ENCODE peak calls at places on chromosomes 13 and 19, in nine cellular contexts. One of them, this sample, is unnamed.

GRCh38 chr13:80533175-80533574 is 192.2 kb upstream of the SPRY2 start:
- DNase-seq in lower leg skin: no peak
- DNase-seq in neural progenitor cell: no peak
- DNase-seq in BE2C: no peak
- DNase-seq in left ventricle myocardium inferior: no peak
- DNase-seq in PC-3: no peak
- DNase-seq in esophagus squamous epithelium: no peak
- DNase-seq in uterus: no peak
- DNase-seq in fibroblast of mammary gland: no peak
- DNase-seq in this sample: no peak

GRCh38 chr13:19329365-19329764 is 147.7 kb upstream of the TUBA3C start:
- DNase-seq in esophagus squamous epithelium: no peak
- DNase-seq in left ventricle myocardium inferior: no peak
- DNase-seq in neural progenitor cell: no peak
- DNase-seq in uterus: no peak
- DNase-seq in BE2C: no peak
- DNase-seq in lower leg skin: no peak
- DNase-seq in fibroblast of mammary gland: no peak
- DNase-seq in PC-3: no peak
- DNase-seq in this sample: no peak

GRCh38 chr13:91046715-91047327 is 300.7 kb upstream of the MIR17HG start:
- DNase-seq in lower leg skin: no peak
- DNase-seq in PC-3: no peak
- DNase-seq in fibroblast of mammary gland: no peak
- DNase-seq in BE2C: no peak
- DNase-seq in uterus: no peak
- DNase-seq in left ventricle myocardium inferior: no peak
- DNase-seq in esophagus squamous epithelium: no peak
- DNase-seq in neural progenitor cell: peak; percentile 8
- DNase-seq in this sample: peak; percentile 12

GRCh38 chr13:23098508-23098907 is 82.3 kb upstream of the SGCG start:
- DNase-seq in fibroblast of mammary gland: no peak
- DNase-seq in uterus: no peak
- DNase-seq in esophagus squamous epithelium: no peak
- DNase-seq in neural progenitor cell: no peak
- DNase-seq in lower leg skin: no peak
- DNase-seq in BE2C: no peak
- DNase-seq in PC-3: no peak
- DNase-seq in left ventricle myocardium inferior: no peak
- DNase-seq in this sample: no peak

GRCh38 chr19:51726049-51726448 is 2.3 kb upstream of the HAS1 start:
- DNase-seq in BE2C: peak; percentile 37
- DNase-seq in PC-3: no peak
- DNase-seq in esophagus squamous epithelium: no peak
- DNase-seq in left ventricle myocardium inferior: peak; percentile 50
- DNase-seq in neural progenitor cell: no peak
- DNase-seq in fibroblast of mammary gland: peak; percentile 93
- DNase-seq in lower leg skin: peak; percentile 94
- DNase-seq in uterus: peak; percentile 50
- DNase-seq in this sample: peak; percentile 40

GRCh38 chr19:1076951-1077350 is 10.0 kb downstream of the ARHGAP45 start:
- DNase-seq in esophagus squamous epithelium: peak; percentile 51
- DNase-seq in PC-3: peak; percentile 77
- DNase-seq in fibroblast of mammary gland: no peak
- DNase-seq in BE2C: peak; percentile 14
- DNase-seq in lower leg skin: peak; percentile 94
- DNase-seq in left ventricle myocardium inferior: peak; percentile 67
- DNase-seq in neural progenitor cell: no peak
- DNase-seq in uterus: no peak
- DNase-seq in this sample: no peak

GRCh38 chr19:3357731-3358391 is 8.5 kb upstream of the NFIC start:
- DNase-seq in uterus: no peak
- DNase-seq in lower leg skin: no peak
- DNase-seq in BE2C: no peak
- DNase-seq in neural progenitor cell: peak; percentile 68
- DNase-seq in PC-3: no peak
- DNase-seq in esophagus squamous epithelium: no peak
- DNase-seq in left ventricle myocardium inferior: no peak
- DNase-seq in fibroblast of mammary gland: no peak
- DNase-seq in this sample: peak; percentile 72

GRCh38 chr13:21823416-21823815 is 152.5 kb downstream of the FGF9 start:
- DNase-seq in uterus: no peak
- DNase-seq in left ventricle myocardium inferior: no peak
- DNase-seq in neural progenitor cell: no peak
- DNase-seq in BE2C: no peak
- DNase-seq in lower leg skin: no peak
- DNase-seq in fibroblast of mammary gland: no peak
- DNase-seq in PC-3: no peak
- DNase-seq in esophagus squamous epithelium: no peak
- DNase-seq in this sample: no peak

GRCh38 chr13:37134411-37135041 is 29.1 kb upstream of the CSNK1A1L start:
- DNase-seq in uterus: peak; percentile 17
- DNase-seq in BE2C: no peak
- DNase-seq in neural progenitor cell: no peak
- DNase-seq in lower leg skin: no peak
- DNase-seq in PC-3: no peak
- DNase-seq in fibroblast of mammary gland: peak; percentile 91
- DNase-seq in esophagus squamous epithelium: no peak
- DNase-seq in left ventricle myocardium inferior: no peak
- DNase-seq in this sample: no peak

GRCh38 chr13:37132211-37132610 is 26.7 kb upstream of the CSNK1A1L start:
- DNase-seq in BE2C: no peak
- DNase-seq in neural progenitor cell: no peak
- DNase-seq in left ventricle myocardium inferior: no peak
- DNase-seq in lower leg skin: no peak
- DNase-seq in esophagus squamous epithelium: no peak
- DNase-seq in uterus: no peak
- DNase-seq in PC-3: no peak
- DNase-seq in fibroblast of mammary gland: no peak
- DNase-seq in this sample: no peak

GRCh38 chr13:37127706-37128241 is 22.3 kb upstream of the CSNK1A1L start:
- DNase-seq in left ventricle myocardium inferior: no peak
- DNase-seq in uterus: peak; percentile 20
- DNase-seq in PC-3: peak; percentile 14
- DNase-seq in neural progenitor cell: no peak
- DNase-seq in BE2C: no peak
- DNase-seq in esophagus squamous epithelium: no peak
- DNase-seq in lower leg skin: no peak
- DNase-seq in fibroblast of mammary gland: peak; percentile 94
- DNase-seq in this sample: no peak

GRCh38 chr13:37131092-37131491 is 25.6 kb upstream of the CSNK1A1L start:
- DNase-seq in left ventricle myocardium inferior: no peak
- DNase-seq in PC-3: no peak
- DNase-seq in esophagus squamous epithelium: no peak
- DNase-seq in BE2C: no peak
- DNase-seq in uterus: no peak
- DNase-seq in lower leg skin: no peak
- DNase-seq in fibroblast of mammary gland: no peak
- DNase-seq in neural progenitor cell: no peak
- DNase-seq in this sample: no peak

GRCh38 chr13:37129867-37130266 is 24.4 kb upstream of the CSNK1A1L start:
- DNase-seq in neural progenitor cell: no peak
- DNase-seq in esophagus squamous epithelium: no peak
- DNase-seq in lower leg skin: no peak
- DNase-seq in PC-3: no peak
- DNase-seq in uterus: no peak
- DNase-seq in fibroblast of mammary gland: no peak
- DNase-seq in BE2C: no peak
- DNase-seq in left ventricle myocardium inferior: no peak
- DNase-seq in this sample: no peak
- H3K4me3 ChIP-seq in neural progenitor cell: no peak overlapping the region
- H3K4me3 ChIP-seq in esophagus squamous epithelium: no peak overlapping the region
- H3K4me3 ChIP-seq in lower leg skin: no peak overlapping the region
- H3K4me3 ChIP-seq in PC-3: no peak overlapping the region
- H3K4me3 ChIP-seq in uterus: no peak overlapping the region
- H3K4me3 ChIP-seq in fibroblast of mammary gland: no peak overlapping the region
- H3K4me3 ChIP-seq in BE2C: no peak overlapping the region
- H3K4me3 ChIP-seq in left ventricle myocardium inferior: no peak overlapping the region
- H3K4me3 ChIP-seq in this sample: no peak overlapping the region

GRCh38 chr19:11200931-11201330 is 3.6 kb upstream of the KANK2 start:
- DNase-seq in neural progenitor cell: no peak
- DNase-seq in uterus: no peak
- DNase-seq in BE2C: no peak
- DNase-seq in esophagus squamous epithelium: no peak
- DNase-seq in lower leg skin: no peak
- DNase-seq in PC-3: no peak
- DNase-seq in fibroblast of mammary gland: no peak
- DNase-seq in left ventricle myocardium inferior: no peak
- DNase-seq in this sample: no peak

GRCh38 chr19:11203194-11204075 is 6.1 kb upstream of the KANK2 start:
- DNase-seq in lower leg skin: peak; percentile 95
- DNase-seq in uterus: peak; percentile 93
- DNase-seq in esophagus squamous epithelium: no peak
- DNase-seq in BE2C: peak; percentile 85
- DNase-seq in fibroblast of mammary gland: peak; percentile 87
- DNase-seq in left ventricle myocardium inferior: peak; percentile 77
- DNase-seq in PC-3: peak; percentile 79
- DNase-seq in neural progenitor cell: peak; percentile 79
- DNase-seq in this sample: peak; percentile 77

GRCh38 chr19:11204076-11204602 is 6.8 kb upstream of the KANK2 start:
- DNase-seq in left ventricle myocardium inferior: no peak
- DNase-seq in lower leg skin: no peak
- DNase-seq in uterus: no peak
- DNase-seq in PC-3: no peak
- DNase-seq in BE2C: no peak
- DNase-seq in neural progenitor cell: no peak
- DNase-seq in fibroblast of mammary gland: no peak
- DNase-seq in esophagus squamous epithelium: no peak
- DNase-seq in this sample: no peak

GRCh38 chr19:11201791-11202190 is 4.4 kb upstream of the KANK2 start:
- DNase-seq in lower leg skin: no peak
- DNase-seq in fibroblast of mammary gland: no peak
- DNase-seq in BE2C: no peak
- DNase-seq in uterus: no peak
- DNase-seq in neural progenitor cell: no peak
- DNase-seq in left ventricle myocardium inferior: no peak
- DNase-seq in PC-3: no peak
- DNase-seq in esophagus squamous epithelium: no peak
- DNase-seq in this sample: no peak

DNA sequence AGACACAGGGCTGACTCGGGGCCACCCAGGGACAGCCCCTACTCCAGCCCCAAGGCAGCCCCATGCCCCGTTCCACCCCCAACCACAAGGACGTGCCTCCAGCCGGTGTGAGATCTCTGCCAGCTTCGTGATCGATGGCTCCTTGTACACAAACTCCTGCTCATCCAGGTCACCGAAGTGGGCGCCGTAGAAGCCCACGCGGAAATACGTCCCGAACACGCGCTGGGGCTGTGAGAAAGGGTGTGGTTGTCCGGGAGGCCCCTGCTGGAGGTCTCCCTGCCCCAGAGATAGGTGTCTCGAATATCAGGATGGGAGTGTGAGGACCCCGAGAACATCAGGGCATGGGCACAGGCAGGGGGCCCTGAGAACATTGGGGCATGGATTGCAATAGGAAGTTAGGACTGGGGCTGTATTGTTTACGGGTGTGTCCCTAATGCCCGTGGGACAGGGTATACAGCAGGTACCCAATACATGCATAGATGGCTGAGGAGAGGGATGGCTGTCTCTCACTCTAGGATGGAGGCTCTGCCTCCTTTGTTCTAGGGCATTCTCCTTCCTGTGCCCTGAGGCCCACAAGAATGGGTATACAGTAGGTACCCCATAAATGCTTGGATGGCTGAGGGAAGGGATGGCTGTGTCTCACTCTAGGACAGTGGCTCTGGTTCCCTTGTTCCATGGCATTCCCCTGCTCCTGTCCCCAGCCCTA is 5.3 kb upstream of the KANK2 start:
- DNase-seq in lower leg skin: no peak
- DNase-seq in neural progenitor cell: no peak
- DNase-seq in BE2C: no peak
- DNase-seq in PC-3: no peak
- DNase-seq in uterus: no peak
- DNase-seq in left ventricle myocardium inferior: no peak
- DNase-seq in fibroblast of mammary gland: no peak
- DNase-seq in esophagus squamous epithelium: no peak
- DNase-seq in this sample: no peak
- H3K4me3 ChIP-seq in lower leg skin: no peak overlapping the region
- H3K4me3 ChIP-seq in neural progenitor cell: no peak overlapping the region
- H3K4me3 ChIP-seq in BE2C: no peak overlapping the region
- H3K4me3 ChIP-seq in PC-3: no peak overlapping the region
- H3K4me3 ChIP-seq in uterus: no peak overlapping the region
- H3K4me3 ChIP-seq in left ventricle myocardium inferior: peak overlapping the region; percentile 54
- H3K4me3 ChIP-seq in fibroblast of mammary gland: no peak overlapping the region
- H3K4me3 ChIP-seq in esophagus squamous epithelium: no peak overlapping the region
- H3K4me3 ChIP-seq in this sample: no peak overlapping the region

DNA sequence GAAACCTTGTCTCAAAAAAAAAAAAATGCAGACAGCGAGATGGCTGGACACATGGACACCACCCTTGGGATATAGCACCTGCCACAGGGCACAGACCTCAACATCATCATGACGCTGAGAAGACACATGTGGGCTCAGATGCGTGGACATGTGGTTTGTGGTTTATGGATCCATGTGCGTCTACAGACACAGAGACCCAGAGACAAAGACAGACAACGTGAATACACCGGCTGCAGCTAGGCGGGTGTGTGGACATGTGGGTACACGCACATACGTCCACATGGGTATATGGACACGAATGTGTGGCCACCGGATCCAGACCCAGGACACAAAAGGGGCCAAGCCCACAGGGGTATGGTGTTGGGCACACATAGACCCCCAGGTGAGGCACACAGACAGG is 1.3 kb downstream of the TNFSF14 start:
- DNase-seq in neural progenitor cell: no peak
- DNase-seq in esophagus squamous epithelium: no peak
- DNase-seq in left ventricle myocardium inferior: no peak
- DNase-seq in PC-3: no peak
- DNase-seq in lower leg skin: no peak
- DNase-seq in uterus: no peak
- DNase-seq in fibroblast of mammary gland: no peak
- DNase-seq in BE2C: no peak
- DNase-seq in this sample: no peak
- H3K4me3 ChIP-seq in neural progenitor cell: no peak overlapping the region
- H3K4me3 ChIP-seq in esophagus squamous epithelium: peak overlapping the region; percentile 31
- H3K4me3 ChIP-seq in left ventricle myocardium inferior: no peak overlapping the region
- H3K4me3 ChIP-seq in PC-3: no peak overlapping the region
- H3K4me3 ChIP-seq in lower leg skin: no peak overlapping the region
- H3K4me3 ChIP-seq in uterus: no peak overlapping the region
- H3K4me3 ChIP-seq in fibroblast of mammary gland: no peak overlapping the region
- H3K4me3 ChIP-seq in BE2C: no peak overlapping the region
- H3K4me3 ChIP-seq in this sample: no peak overlapping the region

DNA sequence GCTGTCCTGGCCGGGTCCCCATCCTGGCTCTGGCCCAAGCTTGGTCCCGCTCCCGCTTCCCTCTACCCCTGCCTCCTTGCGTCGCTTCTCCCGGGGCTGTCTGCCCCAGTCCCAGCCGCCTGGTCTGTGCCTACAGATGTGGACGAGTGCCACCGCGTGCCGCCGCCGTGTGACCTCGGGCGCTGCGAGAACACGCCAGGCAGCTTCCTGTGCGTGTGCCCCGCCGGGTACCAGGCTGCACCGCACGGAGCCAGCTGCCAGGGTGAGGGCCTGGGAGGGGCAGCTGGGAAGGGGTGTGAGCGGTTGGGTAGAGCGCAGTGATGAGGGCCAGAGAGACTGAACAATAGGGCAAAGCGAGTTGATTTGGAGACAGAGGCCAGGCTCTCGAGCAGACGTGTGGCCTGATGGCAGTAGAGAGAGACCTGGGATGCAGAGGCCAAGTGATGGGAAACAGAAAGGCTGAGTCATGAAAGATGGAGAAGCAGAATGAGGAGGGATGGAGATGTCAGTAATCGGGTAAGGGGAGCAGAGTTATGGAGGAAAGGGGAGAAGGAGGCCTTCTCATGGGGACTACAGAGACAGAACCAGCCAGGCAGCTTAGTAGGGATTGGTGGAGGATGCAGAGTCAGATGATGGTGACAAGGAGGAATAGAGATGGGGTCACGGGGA is 9.4 kb downstream of the LTBP4 start:
- DNase-seq in neural progenitor cell: peak; percentile 43
- DNase-seq in lower leg skin: peak; percentile 96
- DNase-seq in PC-3: no peak
- DNase-seq in BE2C: peak; percentile 67
- DNase-seq in uterus: no peak
- DNase-seq in esophagus squamous epithelium: no peak
- DNase-seq in left ventricle myocardium inferior: peak; percentile 74
- DNase-seq in fibroblast of mammary gland: no peak
- DNase-seq in this sample: peak; percentile 42
- H3K4me3 ChIP-seq in neural progenitor cell: peak overlapping the region; percentile 52
- H3K4me3 ChIP-seq in lower leg skin: no peak overlapping the region
- H3K4me3 ChIP-seq in PC-3: no peak overlapping the region
- H3K4me3 ChIP-seq in BE2C: peak overlapping the region; percentile 54
- H3K4me3 ChIP-seq in uterus: no peak overlapping the region
- H3K4me3 ChIP-seq in esophagus squamous epithelium: peak overlapping the region; percentile 59
- H3K4me3 ChIP-seq in left ventricle myocardium inferior: peak overlapping the region; percentile 57
- H3K4me3 ChIP-seq in fibroblast of mammary gland: peak overlapping the region; percentile 17
- H3K4me3 ChIP-seq in this sample: peak overlapping the region; percentile 68

This sample was measured in GM23338.